ENCODE peak calls at places on chromosomes 16 and 17, in nine cellular contexts. Y is left ventricle myocardium inferior, M is IMR-90, C is GM10248, O is glutamatergic neuron, K is heart left ventricle, Q is progenitor cell of endocrine pancreas, U is PC-3, F is mucosa of descending colon. L is an unnamed sample.
A peak's percentile ranks its signal among the peaks of the same experiment; 100 is the strongest.

GRCh38 chr17:57871155-57871554 is 21.3 kb upstream of the MRPS23 start:
- DNase-seq in Q (no peak), K (no peak), M (no peak), Y (no peak), O (no peak), F (no peak), U (no peak), C (no peak), L (no peak)

GRCh38 chr17:28328325-28328724 is 6.9 kb downstream of the IFT20 start:
- DNase-seq in Y (no peak), U (no peak), O (no peak), Q (no peak), F (no peak), K (no peak), M (peak; percentile 17), C (no peak), L (no peak)

GRCh38 chr16:57184890-57185445 is 871 bp downstream of the PSME3IP1 start:
- DNase-seq in F (peak; percentile 21), U (no peak), C (no peak), Q (no peak), M (no peak), O (no peak), Y (no peak), K (no peak), L (no peak)

GRCh38 chr17:81249233-81250040 is 10.3 kb downstream of the NDUFAF8 start:
- DNase-seq in K (peak; percentile 50), Q (no peak), F (no peak), U (no peak), Y (no peak), O (no peak), M (peak; percentile 8), C (no peak), L (no peak)

GRCh38 chr17:57255776-57256681 is at the start of gene MSI2:
- DNase-seq in U (peak; percentile 81), K (peak; percentile 97), M (peak; percentile 78), F (peak; percentile 95), C (peak; percentile 84), O (peak; percentile 85), Q (peak; percentile 75), Y (peak; percentile 95), L (peak; percentile 85)

GRCh38 chr16:70258065-70258464 is 6.3 kb upstream of the EXOSC6 start:
- DNase-seq in M (no peak), U (no peak), K (no peak), C (no peak), O (no peak), F (no peak), Y (no peak), Q (no peak), L (no peak)

GRCh38 chr17:17712268-17712924 is 31.1 kb downstream of the RAI1 start:
- DNase-seq in Y (no peak), O (no peak), U (peak; percentile 48), K (no peak), Q (no peak), M (peak; percentile 97), C (peak; percentile 74), F (no peak), L (peak; percentile 33)

GRCh38 chr17:82023447-82024241 is 539 bp downstream of the LRRC45 start:
- DNase-seq in M (peak; percentile 8), C (no peak), U (no peak), K (no peak), Q (no peak), Y (no peak), O (peak; percentile 72), F (no peak), L (no peak)

GRCh38 chr16:82432261-82432660 is 194.5 kb upstream of the CDH13 start:
- DNase-seq in K (no peak), F (peak; percentile 7), Y (no peak), U (no peak), Q (no peak), C (no peak), O (no peak), M (no peak), L (no peak)

GRCh38 chr17:42054101-42054500 is 3.7 kb upstream of the C17orf113 start:
- DNase-seq in K (no peak), O (no peak), U (no peak), Y (no peak), F (no peak), M (no peak), C (no peak), Q (no peak), L (no peak)

GRCh38 chr17:42055003-42055402 is 4.6 kb upstream of the C17orf113 start:
- DNase-seq in O (no peak), C (no peak), F (no peak), Y (no peak), U (no peak), K (no peak), M (no peak), Q (no peak), L (no peak)

GRCh38 chr17:42053701-42054100 is 3.3 kb upstream of the C17orf113 start:
- DNase-seq in K (no peak), M (no peak), U (no peak), O (no peak), Y (no peak), Q (no peak), C (no peak), F (no peak), L (no peak)

GRCh38 chr17:42056634-42057033 is 6.2 kb upstream of the C17orf113 start:
- DNase-seq in M (no peak), Q (no peak), K (no peak), U (no peak), O (no peak), C (no peak), Y (no peak), F (no peak), L (no peak)

GRCh38 chr17:42055496-42055895 is 5.1 kb upstream of the C17orf113 start:
- DNase-seq in O (no peak), Y (no peak), M (peak; percentile 12), C (no peak), F (no peak), K (no peak), U (peak; percentile 7), Q (no peak), L (no peak)
- TF ChIP-seq CTCF in O (no peak), Y (no peak), M (no peak), C (no peak), F (no peak), K (no peak), U (no peak), Q (no peak), L (no peak)

GRCh38 chr16:30787613-30788378 is 791 bp upstream of the ZNF629 start:
- DNase-seq in F (no peak), U (no peak), Q (no peak), Y (no peak), C (no peak), K (no peak), O (no peak), M (no peak), L (no peak)
- TF ChIP-seq CTCF in F (no peak), U (no peak), Q (no peak), Y (no peak), C (no peak), K (no peak), O (no peak), M (no peak), L (no peak)

GRCh38 chr17:76841776-76842405 is 26.3 kb upstream of the MGAT5B start:
- DNase-seq in C (no peak), Q (no peak), F (no peak), O (no peak), M (no peak), K (no peak), U (peak; percentile 17), Y (no peak), L (no peak)

GRCh38 chr17:76844485-76844829 is 23.7 kb upstream of the MGAT5B start:
- DNase-seq in U (no peak), Y (no peak), O (no peak), M (no peak), Q (no peak), K (no peak), C (no peak), F (no peak), L (no peak)

GRCh38 chr17:76845524-76845923 is 22.7 kb upstream of the MGAT5B start:
- DNase-seq in M (peak; percentile 7), K (no peak), C (no peak), F (no peak), Q (no peak), Y (no peak), O (no peak), U (no peak), L (no peak)

GRCh38 chr17:76844846-76845245 is 23.4 kb upstream of the MGAT5B start:
- DNase-seq in O (no peak), M (no peak), U (no peak), Y (no peak), F (no peak), K (no peak), C (no peak), Q (no peak), L (no peak)

DNA sequence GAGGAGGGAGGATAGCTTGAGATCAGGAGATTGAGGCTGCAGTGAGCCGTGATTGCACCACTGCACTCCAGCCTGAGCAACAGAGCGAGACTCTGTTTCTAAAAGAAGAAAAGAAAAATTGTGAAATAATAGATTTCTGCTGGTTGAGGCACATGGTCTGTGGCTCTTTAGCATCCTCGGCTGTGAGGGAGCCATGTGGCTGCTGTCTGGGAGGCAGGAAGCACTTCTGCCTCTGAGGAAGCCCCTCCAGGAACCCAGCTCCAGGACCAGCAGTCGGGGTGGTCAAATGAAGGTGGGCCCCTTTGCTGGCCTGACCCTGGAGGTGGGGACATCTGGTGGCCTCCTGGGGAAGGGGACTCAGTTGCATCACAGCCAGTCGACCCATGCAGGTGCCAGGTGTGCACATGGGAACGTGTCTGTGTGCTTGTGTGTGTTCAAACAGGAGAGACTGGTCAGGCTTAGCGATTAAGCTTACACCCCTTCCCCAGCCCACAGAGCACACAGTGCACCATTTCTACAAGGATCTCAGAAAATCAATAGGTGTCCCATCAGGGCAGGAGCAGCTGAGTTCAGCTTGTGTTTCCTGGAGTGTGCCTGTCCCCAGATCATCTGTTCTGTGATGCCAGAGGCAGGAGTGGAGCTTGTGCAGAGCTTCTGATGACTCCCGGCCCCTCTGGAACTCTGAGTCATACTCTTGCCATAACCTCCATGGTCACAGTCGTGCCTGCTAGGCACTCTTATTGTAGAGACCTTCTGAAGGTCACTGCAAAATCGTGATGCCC is 24.3 kb upstream of the MGAT5B start:
- DNase-seq in O (peak; percentile 55), C (no peak), Y (no peak), Q (no peak), M (no peak), F (no peak), U (peak; percentile 31), K (no peak), L (no peak)
- TF ChIP-seq CTCF in O (no peak), C (no peak), Y (no peak), Q (peak; percentile 25), M (no peak), F (no peak), U (no peak), K (no peak), L (no peak)

GRCh38 chr17:37160940-37161339 is 212.2 kb downstream of the AATF start:
- DNase-seq in M (peak; percentile 57), U (peak; percentile 43), O (no peak), C (no peak), Q (no peak), K (no peak), Y (no peak), F (no peak), L (no peak)
- TF ChIP-seq CTCF in M (no peak), U (no peak), O (no peak), C (no peak), Q (no peak), K (no peak), Y (no peak), F (no peak), L (no peak)

L was measured in natural killer cell.